ENCODE peak calls at places on chromosomes 13 and 19, in seven cellular contexts. I is AG09309, Z is MCF 10A, K is GM13976, F is tibial nerve, P is HFF-Myc, E is choroid plexus epithelial cell. V is an unnamed sample.

GRCh38 chr19:49468746-49469447 is 5.1 kb upstream of the FLT3LG start:
- DNase-seq in I (no peak), Z (peak; percentile 68), K (peak; percentile 89), F (peak; percentile 75), P (peak; percentile 81), E (peak; percentile 66), V (peak; percentile 85)

GRCh38 chr19:7917292-7918061 is 2.7 kb upstream of the SNAPC2 start:
- DNase-seq in I (no peak), Z (no peak), K (peak; percentile 75), F (no peak), P (no peak), E (peak; percentile 62), V (peak; percentile 58)

GRCh38 chr19:19006213-19006612 is 27.1 kb downstream of the SUGP2 start:
- DNase-seq in I (no peak), Z (no peak), K (no peak), F (no peak), P (no peak), E (peak; percentile 15), V (no peak)

GRCh38 chr19:41159861-41160260 is 33.2 kb upstream of the CYP2S1 start:
- DNase-seq in I (no peak), Z (no peak), K (no peak), F (no peak), P (no peak), E (no peak), V (no peak)

GRCh38 chr13:75153834-75154233 is 328.1 kb downstream of the TBC1D4 start:
- DNase-seq in I (peak; percentile 71), Z (peak; percentile 8), K (no peak), F (no peak), P (no peak), E (peak; percentile 69), V (no peak)

GRCh38 chr19:54418030-54418929 is 3.0 kb downstream of the TTYH1 start:
- DNase-seq in I (no peak), Z (no peak), K (peak; percentile 75), F (no peak), P (no peak), E (peak; percentile 52), V (peak; percentile 71)

GRCh38 chr13:51955281-51955771 is 55.9 kb downstream of the ATP7B start:
- DNase-seq in I (no peak), Z (peak; percentile 51), K (no peak), F (no peak), P (no peak), E (no peak), V (no peak)

GRCh38 chr13:36531746-36532486 is 99.6 kb downstream of the CCNA1 start:
- DNase-seq in I (peak; percentile 1), Z (peak; percentile 72), K (no peak), F (no peak), P (no peak), E (peak; percentile 40), V (no peak)

GRCh38 chr13:30972888-30973377 is 40.5 kb downstream of the TEX26 start:
- DNase-seq in I (peak; percentile 47), Z (no peak), K (no peak), F (no peak), P (no peak), E (peak; percentile 41), V (no peak)

GRCh38 chr13:70666883-70667282 is 558.6 kb upstream of the KLHL1 start:
- DNase-seq in I (no peak), Z (no peak), K (no peak), F (no peak), P (no peak), E (no peak), V (no peak)

DNA sequence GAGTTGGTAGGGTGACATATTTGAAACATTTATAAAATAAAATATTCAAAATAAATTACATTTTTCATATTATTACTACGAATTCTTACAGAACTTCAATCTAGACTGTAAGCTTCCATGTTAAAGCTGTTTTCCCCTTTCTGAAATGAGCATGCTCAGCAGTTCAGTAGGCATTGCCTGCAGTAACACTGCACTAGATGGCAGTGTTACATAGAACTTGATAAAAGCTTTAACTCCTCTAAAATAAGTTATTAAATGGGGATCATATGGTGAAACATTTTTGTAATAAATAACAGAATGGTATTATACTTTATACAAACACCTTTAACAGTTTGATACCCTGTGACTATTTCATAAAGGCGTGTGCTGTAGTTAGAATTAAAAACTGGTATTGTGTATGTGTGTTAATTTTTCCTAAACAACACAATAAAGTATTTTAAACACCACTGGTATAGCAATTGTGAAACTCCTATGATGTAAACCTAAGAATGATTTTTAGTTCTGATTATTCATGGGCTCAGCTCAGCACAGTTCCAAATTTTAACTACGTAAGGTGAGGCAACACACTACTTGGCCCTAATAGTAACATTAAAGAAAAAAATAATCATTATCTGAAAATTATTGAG is 11.6 kb upstream of the GPR18 start:
- DNase-seq in I (peak; percentile 40), Z (peak; percentile 54), K (peak; percentile 26), F (no peak), P (no peak), E (peak; percentile 87), V (peak; percentile 37)
- TF ChIP-seq CTCF in I (peak; percentile 79), Z (peak; percentile 43), K (peak; percentile 75), F (peak; percentile 52), P (peak; percentile 70), E (peak; percentile 85), V (peak; percentile 79)

DNA sequence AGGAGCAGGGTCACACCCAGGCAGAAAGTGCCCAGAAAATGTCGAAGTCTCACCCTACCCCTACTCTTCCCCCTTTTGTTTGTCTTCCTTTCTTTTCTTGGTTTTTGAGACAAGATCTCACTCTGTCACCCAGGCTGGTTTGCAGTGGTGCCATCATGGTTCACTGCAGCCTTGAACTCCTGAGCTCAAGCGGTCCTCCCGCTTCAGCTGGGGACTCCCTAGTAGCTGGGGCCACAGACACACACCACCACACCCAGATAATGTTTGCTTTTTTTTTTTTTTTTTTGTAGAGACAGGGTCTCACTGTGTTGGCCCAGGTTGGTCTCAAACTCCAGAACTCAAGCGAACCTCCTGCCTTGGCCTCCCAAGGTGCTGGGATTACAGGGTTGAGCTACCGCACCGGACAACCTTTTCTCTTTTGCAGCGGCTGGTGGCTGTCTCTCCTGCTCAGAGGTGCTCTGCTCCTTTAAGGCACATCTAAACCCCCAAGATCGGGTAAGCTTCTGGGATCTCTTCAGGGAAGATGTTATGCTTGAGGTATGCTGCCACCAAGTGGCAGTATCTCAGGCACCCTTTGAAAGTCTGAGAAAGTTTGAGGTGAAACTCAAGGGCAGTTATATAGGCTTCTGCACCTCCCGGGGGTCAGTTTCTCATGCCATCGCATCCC is 22.4 kb upstream of the EBI3 start:
- DNase-seq in I (no peak), Z (peak; percentile 32), K (no peak), F (no peak), P (no peak), E (peak; percentile 71), V (no peak)
- TF ChIP-seq CTCF in I (peak; percentile 64), Z (no peak), K (no peak), F (no peak), P (peak; percentile 25), E (peak; percentile 58), V (peak; percentile 23)

GRCh38 chr13:76663941-76664340 is 222.3 kb downstream of the KCTD12 start:
- DNase-seq in I (no peak), Z (peak; percentile 28), K (no peak), F (no peak), P (no peak), E (peak; percentile 76), V (no peak)

GRCh38 chr13:76672422-76672821 is 213.8 kb downstream of the KCTD12 start:
- DNase-seq in I (no peak), Z (peak; percentile 75), K (no peak), F (no peak), P (no peak), E (peak; percentile 79), V (no peak)

GRCh38 chr13:76668716-76669115 is 217.5 kb downstream of the KCTD12 start:
- DNase-seq in I (no peak), Z (no peak), K (no peak), F (no peak), P (no peak), E (no peak), V (no peak)

GRCh38 chr13:76668141-76668540 is 218.1 kb downstream of the KCTD12 start:
- DNase-seq in I (no peak), Z (no peak), K (no peak), F (no peak), P (no peak), E (no peak), V (no peak)

GRCh38 chr13:76667551-76667950 is 218.7 kb downstream of the KCTD12 start:
- DNase-seq in I (peak; percentile 48), Z (peak; percentile 59), K (no peak), F (no peak), P (no peak), E (peak; percentile 89), V (no peak)
- TF ChIP-seq CTCF in I (peak; percentile 45), Z (peak; percentile 26), K (no peak), F (peak; percentile 51), P (peak; percentile 35), E (peak; percentile 55), V (peak; percentile 18)

GRCh38 chr13:85742355-85742754 is 56.9 kb downstream of the SLITRK6 start:
- DNase-seq in I (no peak), Z (no peak), K (no peak), F (no peak), P (no peak), E (no peak), V (no peak)

GRCh38 chr13:85738696-85739320 is 60.4 kb downstream of the SLITRK6 start:
- DNase-seq in I (no peak), Z (peak; percentile 23), K (no peak), F (no peak), P (no peak), E (no peak), V (no peak)

GRCh38 chr13:85741017-85741416 is 58.2 kb downstream of the SLITRK6 start:
- DNase-seq in I (no peak), Z (no peak), K (no peak), F (no peak), P (no peak), E (no peak), V (no peak)

GRCh38 chr13:85737952-85738351 is 61.3 kb downstream of the SLITRK6 start:
- DNase-seq in I (no peak), Z (no peak), K (no peak), F (no peak), P (no peak), E (no peak), V (no peak)
- TF ChIP-seq CTCF in I (no peak), Z (no peak), K (no peak), F (no peak), P (peak; percentile 3), E (no peak), V (no peak)

GRCh38 chr13:66546534-66547379 is 683.4 kb downstream of the PCDH9 start:
- DNase-seq in I (no peak), Z (no peak), K (no peak), F (no peak), P (no peak), E (peak; percentile 61), V (no peak)

GRCh38 chr13:66547685-66548084 is 682.5 kb downstream of the PCDH9 start:
- DNase-seq in I (no peak), Z (no peak), K (no peak), F (no peak), P (no peak), E (no peak), V (no peak)

DNA sequence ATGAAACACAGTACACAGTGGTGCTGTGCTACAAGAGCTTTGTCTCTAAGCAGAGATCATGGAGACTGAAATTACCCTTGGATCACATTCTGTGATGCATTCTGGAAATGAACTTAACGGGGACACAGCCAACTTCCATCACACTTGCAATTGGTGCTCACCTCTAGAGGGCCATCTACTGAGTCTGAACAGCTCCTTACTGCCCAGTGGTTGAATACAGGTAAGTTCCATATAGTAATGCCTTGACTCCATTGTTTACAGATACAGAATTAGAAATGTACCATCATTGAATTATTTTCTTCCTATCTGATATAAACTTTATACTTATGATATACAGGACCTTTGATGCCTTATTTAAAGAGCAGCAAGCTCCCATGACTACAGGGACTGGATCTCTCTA is 686.4 kb downstream of the PCDH9 start:
- DNase-seq in I (no peak), Z (no peak), K (no peak), F (no peak), P (no peak), E (no peak), V (peak; percentile 1)
- TF ChIP-seq CTCF in I (no peak), Z (no peak), K (no peak), F (no peak), P (peak; percentile 3), E (peak; percentile 30), V (no peak)

V was measured in GM10248.